ENCODE peak calls at places on chromosomes 6 and 20, in four cellular contexts. One of them, this sample, is unnamed.

GRCh38 chr6:92538296-92538695 is 881.1 kb downstream of the EPHA7 start:
- DNase-seq in stomach: no peak
- DNase-seq in body of pancreas: no peak
- DNase-seq in Peyer's patch: no peak
- DNase-seq in this sample: no peak

GRCh38 chr6:164887660-164888059 is 421.7 kb downstream of the C6orf118 start:
- DNase-seq in stomach: no peak
- DNase-seq in body of pancreas: no peak
- DNase-seq in Peyer's patch: no peak
- DNase-seq in this sample: no peak

GRCh38 chr6:98835149-98836024 is 1.0 kb downstream of the POU3F2 start:
- DNase-seq in stomach: no peak
- DNase-seq in body of pancreas: no peak
- DNase-seq in Peyer's patch: no peak
- DNase-seq in this sample: no peak

GRCh38 chr6:6659600-6660327 is 71.2 kb downstream of the LY86 start:
- DNase-seq in stomach: no peak
- DNase-seq in body of pancreas: no peak
- DNase-seq in Peyer's patch: peak; percentile 66
- DNase-seq in this sample: peak; percentile 39

GRCh38 chr6:113562248-113562647 is 294.9 kb upstream of the MARCKS start:
- DNase-seq in stomach: no peak
- DNase-seq in body of pancreas: no peak
- DNase-seq in Peyer's patch: no peak
- DNase-seq in this sample: no peak

GRCh38 chr6:14365393-14365792 is 247.8 kb downstream of the CD83 start:
- DNase-seq in stomach: no peak
- DNase-seq in body of pancreas: no peak
- DNase-seq in Peyer's patch: no peak
- DNase-seq in this sample: no peak

GRCh38 chr6:26199057-26199772 is 112.0 kb downstream of the HFE start:
- DNase-seq in stomach: peak; percentile 68
- DNase-seq in body of pancreas: peak; percentile 48
- DNase-seq in Peyer's patch: peak; percentile 64
- DNase-seq in this sample: peak; percentile 59

GRCh38 chr6:159172066-159172465 is 2.9 kb downstream of the FNDC1 start:
- DNase-seq in stomach: no peak
- DNase-seq in body of pancreas: no peak
- DNase-seq in Peyer's patch: no peak
- DNase-seq in this sample: no peak

GRCh38 chr6:52300489-52300931 is 16.0 kb upstream of the MCM3 start:
- DNase-seq in stomach: no peak
- DNase-seq in body of pancreas: no peak
- DNase-seq in Peyer's patch: no peak
- DNase-seq in this sample: no peak

GRCh38 chr6:45577836-45578504 is 200.2 kb upstream of the SUPT3H start:
- DNase-seq in stomach: no peak
- DNase-seq in body of pancreas: no peak
- DNase-seq in Peyer's patch: no peak
- DNase-seq in this sample: no peak

GRCh38 chr6:3340891-3341290 is 82.1 kb downstream of the PSMG4 start:
- DNase-seq in stomach: no peak
- DNase-seq in body of pancreas: no peak
- DNase-seq in Peyer's patch: no peak
- DNase-seq in this sample: no peak

GRCh38 chr6:137769797-137770362 is 97.2 kb upstream of the TNFAIP3 start:
- DNase-seq in stomach: no peak
- DNase-seq in body of pancreas: no peak
- DNase-seq in Peyer's patch: no peak
- DNase-seq in this sample: no peak

GRCh38 chr20:44719841-44720240 is 4.7 kb downstream of the CCN5 start:
- DNase-seq in stomach: no peak
- DNase-seq in body of pancreas: no peak
- DNase-seq in Peyer's patch: no peak
- DNase-seq in this sample: no peak

GRCh38 chr20:12030470-12030869 is 112.8 kb downstream of the BTBD3 start:
- DNase-seq in stomach: no peak
- DNase-seq in body of pancreas: no peak
- DNase-seq in Peyer's patch: no peak
- DNase-seq in this sample: no peak

GRCh38 chr20:55974491-55975202 is 30.7 kb downstream of the CBLN4 start:
- DNase-seq in stomach: no peak
- DNase-seq in body of pancreas: peak; percentile 12
- DNase-seq in Peyer's patch: no peak
- DNase-seq in this sample: no peak

GRCh38 chr6:144415014-144415413 is 129.9 kb downstream of the UTRN start:
- DNase-seq in stomach: no peak
- DNase-seq in body of pancreas: no peak
- DNase-seq in Peyer's patch: no peak
- DNase-seq in this sample: no peak

GRCh38 chr20:37397076-37397953 is 51.4 kb downstream of the SRC start:
- DNase-seq in stomach: no peak
- DNase-seq in body of pancreas: no peak
- DNase-seq in Peyer's patch: no peak
- DNase-seq in this sample: peak; percentile 54

GRCh38 chr6:37382954-37383353 is 29.2 kb downstream of the RNF8 start:
- DNase-seq in stomach: no peak
- DNase-seq in body of pancreas: no peak
- DNase-seq in Peyer's patch: no peak
- DNase-seq in this sample: no peak

GRCh38 chr6:56842602-56843475 is 112.1 kb upstream of the BEND6 start:
- DNase-seq in stomach: no peak
- DNase-seq in body of pancreas: no peak
- DNase-seq in Peyer's patch: no peak
- DNase-seq in this sample: peak; percentile 48

GRCh38 chr6:125310994-125311649 is 9.4 kb upstream of the HDDC2 start:
- DNase-seq in stomach: no peak
- DNase-seq in body of pancreas: no peak
- DNase-seq in Peyer's patch: no peak
- DNase-seq in this sample: no peak

GRCh38 chr6:54860739-54861138 is 14.2 kb downstream of the FAM83B start:
- DNase-seq in stomach: no peak
- DNase-seq in body of pancreas: no peak
- DNase-seq in Peyer's patch: no peak
- DNase-seq in this sample: no peak

GRCh38 chr6:110332281-110332680 is 25.9 kb downstream of the METTL24 start:
- DNase-seq in stomach: no peak
- DNase-seq in body of pancreas: no peak
- DNase-seq in Peyer's patch: no peak
- DNase-seq in this sample: no peak

GRCh38 chr6:73236147-73236750 is 11.0 kb upstream of the KHDC1L start:
- DNase-seq in stomach: no peak
- DNase-seq in body of pancreas: no peak
- DNase-seq in Peyer's patch: no peak
- DNase-seq in this sample: no peak

GRCh38 chr6:161407115-161407514 is 133.3 kb upstream of the AGPAT4 start:
- DNase-seq in stomach: no peak
- DNase-seq in body of pancreas: no peak
- DNase-seq in Peyer's patch: no peak
- DNase-seq in this sample: no peak

GRCh38 chr6:75397806-75398465 is 95.7 kb downstream of the FILIP1 start:
- DNase-seq in stomach: no peak
- DNase-seq in body of pancreas: no peak
- DNase-seq in Peyer's patch: no peak
- DNase-seq in this sample: no peak

GRCh38 chr6:112482373-112482772 is 135.2 kb downstream of the RFPL4B start:
- DNase-seq in stomach: no peak
- DNase-seq in body of pancreas: no peak
- DNase-seq in Peyer's patch: no peak
- DNase-seq in this sample: no peak

GRCh38 chr6:140269766-140270165 is 895.3 kb upstream of the CITED2 start:
- DNase-seq in stomach: no peak
- DNase-seq in body of pancreas: no peak
- DNase-seq in Peyer's patch: no peak
- DNase-seq in this sample: no peak

GRCh38 chr20:46708172-46708860 is 1.1 kb upstream of the SLC2A10 start:
- DNase-seq in stomach: peak; percentile 65
- DNase-seq in body of pancreas: peak; percentile 82
- DNase-seq in Peyer's patch: no peak
- DNase-seq in this sample: no peak

GRCh38 chr6:28251648-28252506 is at the start of gene ZKSCAN4:
- DNase-seq in stomach: peak; percentile 73
- DNase-seq in body of pancreas: peak; percentile 84
- DNase-seq in Peyer's patch: peak; percentile 70
- DNase-seq in this sample: peak; percentile 87

DNA sequence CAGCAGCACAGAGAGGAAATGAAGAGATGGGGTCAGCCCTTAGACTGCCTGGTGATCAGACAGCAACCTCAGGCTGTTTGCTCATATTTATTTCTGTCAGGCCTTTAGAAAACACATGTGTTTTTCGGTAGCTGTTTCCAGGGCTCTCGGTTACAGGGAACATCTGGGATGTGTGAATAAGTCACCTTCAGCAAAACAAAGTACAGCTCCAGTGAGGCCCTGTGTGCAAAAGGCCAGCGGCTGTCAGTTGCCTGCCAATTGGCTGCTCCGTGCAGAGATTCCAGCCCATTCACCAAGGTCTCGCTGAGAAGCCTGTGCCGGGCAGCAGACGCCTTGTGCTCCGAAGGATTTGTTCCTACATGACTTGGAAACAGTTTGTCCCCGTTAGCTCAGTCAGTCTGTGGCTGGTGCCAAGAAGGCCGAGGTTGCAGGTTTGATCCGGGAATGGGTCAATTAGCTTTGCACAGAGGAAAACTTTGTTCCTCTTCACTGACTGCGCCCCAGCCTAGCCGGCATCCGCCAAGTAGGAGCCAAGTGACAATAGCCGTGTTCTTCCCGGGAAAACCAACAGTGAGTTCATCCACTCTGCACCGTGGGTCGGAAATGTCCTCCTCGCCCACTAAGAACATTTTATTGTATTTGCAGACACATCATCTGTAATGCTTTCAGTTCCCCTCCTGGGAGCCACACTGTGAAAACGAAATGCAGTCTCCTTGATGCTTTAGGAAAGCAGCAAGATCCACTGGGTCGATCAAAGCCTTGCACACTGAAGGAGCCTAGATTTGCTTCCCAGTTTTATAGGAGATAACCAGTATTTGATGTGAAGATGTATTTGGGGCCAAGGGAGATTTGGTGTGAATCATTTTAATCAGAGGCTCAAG is 315.4 kb upstream of the CDYL start:
- DNase-seq in stomach: peak; percentile 29
- DNase-seq in body of pancreas: peak; percentile 20
- DNase-seq in Peyer's patch: no peak
- DNase-seq in this sample: peak; percentile 82
- H3K27ac ChIP-seq in stomach: no peak overlapping the region
- H3K27ac ChIP-seq in body of pancreas: peak overlapping the region; percentile 9
- H3K27ac ChIP-seq in Peyer's patch: no peak overlapping the region
- H3K27ac ChIP-seq in this sample: peak overlapping the region; percentile 54

DNA sequence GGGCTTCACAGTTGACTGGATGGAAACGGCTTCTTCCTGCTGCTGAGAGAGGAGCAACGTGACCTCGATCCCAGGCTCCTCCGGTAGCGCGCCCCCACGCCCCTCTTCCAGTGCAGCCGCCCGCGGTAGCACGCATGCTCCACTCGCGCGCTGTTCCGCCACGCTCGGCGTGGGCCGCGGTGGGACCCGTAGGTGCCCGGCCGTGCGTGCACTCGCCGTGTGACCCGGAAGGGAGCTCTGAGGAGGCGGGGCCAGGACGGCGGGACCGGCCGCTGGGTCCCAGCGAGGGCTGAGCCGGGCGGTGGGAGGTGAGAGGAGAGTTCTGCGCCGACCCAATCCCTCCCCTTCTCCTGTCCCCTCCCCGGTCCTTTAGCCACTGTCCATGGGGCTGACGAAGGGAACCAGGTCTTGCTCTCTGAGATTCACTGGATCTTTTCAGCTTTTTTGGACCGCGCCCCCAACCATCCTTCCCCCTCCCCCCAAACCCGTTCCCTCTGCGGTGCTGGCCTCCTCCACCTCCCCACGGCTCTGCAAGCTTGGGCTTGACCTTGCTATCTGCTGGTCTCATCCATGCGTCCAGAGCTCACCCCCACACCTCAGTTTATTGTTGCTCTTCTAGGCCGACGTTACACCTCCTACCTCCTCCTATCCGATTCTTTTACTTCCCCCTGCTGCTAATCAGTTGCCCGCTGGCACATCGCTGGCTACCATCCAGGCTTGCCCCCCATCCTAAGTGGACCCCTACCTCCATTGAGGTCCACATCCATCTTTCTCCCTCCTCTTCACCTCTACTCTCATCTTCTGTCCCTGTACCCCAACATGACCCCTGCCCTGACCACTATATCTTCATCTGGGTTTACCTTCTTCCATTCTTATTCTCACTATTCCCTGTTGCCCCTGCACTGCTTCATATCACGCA is at the start of gene CUL9:
- DNase-seq in stomach: peak; percentile 88
- DNase-seq in body of pancreas: peak; percentile 85
- DNase-seq in Peyer's patch: peak; percentile 85
- DNase-seq in this sample: peak; percentile 88
- TF ChIP-seq POLR2A in stomach: no peak
- TF ChIP-seq POLR2A in body of pancreas: peak; percentile 24
- TF ChIP-seq POLR2A in Peyer's patch: peak; percentile 57
- TF ChIP-seq POLR2A in this sample: peak; percentile 72

GRCh38 chr20:10652185-10652584 is 21.6 kb downstream of the JAG1 start:
- DNase-seq in stomach: no peak
- DNase-seq in body of pancreas: no peak
- DNase-seq in Peyer's patch: no peak
- DNase-seq in this sample: no peak

GRCh38 chr20:10655723-10656122 is 18.1 kb downstream of the JAG1 start:
- DNase-seq in stomach: no peak
- DNase-seq in body of pancreas: no peak
- DNase-seq in Peyer's patch: no peak
- DNase-seq in this sample: no peak

GRCh38 chr20:10654630-10655029 is 19.2 kb downstream of the JAG1 start:
- DNase-seq in stomach: peak; percentile 46
- DNase-seq in body of pancreas: peak; percentile 75
- DNase-seq in Peyer's patch: no peak
- DNase-seq in this sample: no peak

GRCh38 chr20:10652660-10653191 is 21.1 kb downstream of the JAG1 start:
- DNase-seq in stomach: no peak
- DNase-seq in body of pancreas: no peak
- DNase-seq in Peyer's patch: no peak
- DNase-seq in this sample: no peak

GRCh38 chr20:10653593-10654288 is 20.1 kb downstream of the JAG1 start:
- DNase-seq in stomach: no peak
- DNase-seq in body of pancreas: no peak
- DNase-seq in Peyer's patch: no peak
- DNase-seq in this sample: peak; percentile 53
- H3K4me3 ChIP-seq in stomach: peak overlapping the region; percentile 17
- H3K4me3 ChIP-seq in body of pancreas: no peak overlapping the region
- H3K4me3 ChIP-seq in Peyer's patch: peak overlapping the region; percentile 26
- H3K4me3 ChIP-seq in this sample: peak overlapping the region; percentile 26

DNA sequence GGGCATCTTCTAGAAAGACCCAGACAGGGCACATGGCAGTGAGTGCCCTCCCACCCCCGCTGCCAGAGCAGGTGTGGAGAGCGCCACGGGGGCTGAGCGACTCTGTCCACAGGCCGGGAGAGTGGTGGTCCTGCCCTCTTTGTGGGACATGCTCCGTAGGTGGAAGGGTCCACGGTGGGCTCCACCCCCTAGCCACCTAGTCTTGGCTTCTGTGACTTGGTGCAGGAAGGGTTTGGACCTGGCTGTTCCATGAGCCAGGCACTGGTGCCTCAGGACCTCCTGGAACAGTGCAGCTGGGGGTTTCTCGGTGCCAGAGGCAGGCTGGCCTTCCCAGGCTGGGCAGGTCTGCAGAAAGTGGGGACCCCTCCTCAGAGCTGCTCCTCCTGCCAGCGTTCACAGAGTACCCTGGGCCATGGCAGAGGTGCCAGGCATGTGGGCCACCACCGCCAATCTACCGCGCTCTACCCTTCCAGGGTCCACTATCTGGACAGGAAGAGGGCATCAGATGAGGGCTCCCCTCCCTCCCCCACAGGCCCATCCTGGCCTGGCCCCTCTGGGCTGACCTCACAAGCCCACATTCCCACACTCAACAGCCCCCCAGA is 23.0 kb downstream of the SLCO4A1 start:
- DNase-seq in stomach: no peak
- DNase-seq in body of pancreas: no peak
- DNase-seq in Peyer's patch: no peak
- DNase-seq in this sample: no peak
- H3K27ac ChIP-seq in stomach: no peak overlapping the region
- H3K27ac ChIP-seq in body of pancreas: no peak overlapping the region
- H3K27ac ChIP-seq in Peyer's patch: no peak overlapping the region
- H3K27ac ChIP-seq in this sample: no peak overlapping the region